ENCODE peak calls at places on chromosomes 2 and 18, in ten cellular contexts. One of them, this sample, is unnamed.

GRCh38 chr18:7321831-7322230 is 90.9 kb downstream of the LRRC30 start:
- DNase-seq in WERI-Rb-1: no peak
- DNase-seq in nephron progenitor cell: no peak
- DNase-seq in AG09309: no peak
- DNase-seq in AG04450: no peak
- DNase-seq in left ventricle myocardium inferior: no peak
- DNase-seq in epithelial cell of esophagus: no peak
- DNase-seq in GM13977: no peak
- DNase-seq in GM06990: no peak
- DNase-seq in spleen: no peak
- DNase-seq in this sample: no peak

GRCh38 chr2:86025229-86025820 is 80.4 kb downstream of the POLR1A start:
- DNase-seq in WERI-Rb-1: no peak
- DNase-seq in nephron progenitor cell: no peak
- DNase-seq in AG09309: no peak
- DNase-seq in AG04450: no peak
- DNase-seq in left ventricle myocardium inferior: no peak
- DNase-seq in epithelial cell of esophagus: no peak
- DNase-seq in GM13977: no peak
- DNase-seq in GM06990: no peak
- DNase-seq in spleen: no peak
- DNase-seq in this sample: no peak

GRCh38 chr18:28013064-28013463 is 163.9 kb downstream of the CDH2 start:
- DNase-seq in WERI-Rb-1: no peak
- DNase-seq in nephron progenitor cell: no peak
- DNase-seq in AG09309: no peak
- DNase-seq in AG04450: peak
- DNase-seq in left ventricle myocardium inferior: no peak
- DNase-seq in epithelial cell of esophagus: peak
- DNase-seq in GM13977: no peak
- DNase-seq in GM06990: no peak
- DNase-seq in spleen: no peak
- DNase-seq in this sample: no peak

GRCh38 chr2:160269365-160269764 is 69.3 kb upstream of the ITGB6 start:
- DNase-seq in WERI-Rb-1: no peak
- DNase-seq in nephron progenitor cell: peak
- DNase-seq in AG09309: no peak
- DNase-seq in AG04450: no peak
- DNase-seq in left ventricle myocardium inferior: no peak
- DNase-seq in epithelial cell of esophagus: no peak
- DNase-seq in GM13977: no peak
- DNase-seq in GM06990: no peak
- DNase-seq in spleen: no peak
- DNase-seq in this sample: no peak

GRCh38 chr2:102520009-102520408 is 47.0 kb downstream of the SLC9A4 start:
- DNase-seq in WERI-Rb-1: peak
- DNase-seq in nephron progenitor cell: peak
- DNase-seq in AG09309: no peak
- DNase-seq in AG04450: no peak
- DNase-seq in left ventricle myocardium inferior: no peak
- DNase-seq in epithelial cell of esophagus: peak
- DNase-seq in GM13977: peak
- DNase-seq in GM06990: no peak
- DNase-seq in spleen: no peak
- DNase-seq in this sample: peak

GRCh38 chr2:241907171-241907570 is 37.6 kb downstream of the RTP5 start:
- DNase-seq in WERI-Rb-1: no peak
- DNase-seq in nephron progenitor cell: no peak
- DNase-seq in AG09309: no peak
- DNase-seq in AG04450: no peak
- DNase-seq in left ventricle myocardium inferior: no peak
- DNase-seq in epithelial cell of esophagus: no peak
- DNase-seq in GM13977: no peak
- DNase-seq in GM06990: no peak
- DNase-seq in spleen: peak
- DNase-seq in this sample: no peak

GRCh38 chr2:9001229-9001628 is 2.3 kb downstream of the MBOAT2 start:
- DNase-seq in WERI-Rb-1: no peak
- DNase-seq in nephron progenitor cell: no peak
- DNase-seq in AG09309: no peak
- DNase-seq in AG04450: no peak
- DNase-seq in left ventricle myocardium inferior: no peak
- DNase-seq in epithelial cell of esophagus: peak
- DNase-seq in GM13977: no peak
- DNase-seq in GM06990: no peak
- DNase-seq in spleen: no peak
- DNase-seq in this sample: no peak

GRCh38 chr18:43780782-43781340 is 503.6 kb upstream of the SYT4 start:
- DNase-seq in WERI-Rb-1: no peak
- DNase-seq in nephron progenitor cell: no peak
- DNase-seq in AG09309: peak
- DNase-seq in AG04450: no peak
- DNase-seq in left ventricle myocardium inferior: no peak
- DNase-seq in epithelial cell of esophagus: peak
- DNase-seq in GM13977: no peak
- DNase-seq in GM06990: no peak
- DNase-seq in spleen: no peak
- DNase-seq in this sample: no peak

GRCh38 chr2:224887159-224887558 is 155.1 kb downstream of the DOCK10 start:
- DNase-seq in WERI-Rb-1: no peak
- DNase-seq in nephron progenitor cell: no peak
- DNase-seq in AG09309: peak
- DNase-seq in AG04450: no peak
- DNase-seq in left ventricle myocardium inferior: no peak
- DNase-seq in epithelial cell of esophagus: peak
- DNase-seq in GM13977: no peak
- DNase-seq in GM06990: no peak
- DNase-seq in spleen: no peak
- DNase-seq in this sample: no peak

GRCh38 chr2:43043471-43043870 is 182.9 kb downstream of the ZFP36L2 start:
- DNase-seq in WERI-Rb-1: no peak
- DNase-seq in nephron progenitor cell: no peak
- DNase-seq in AG09309: no peak
- DNase-seq in AG04450: no peak
- DNase-seq in left ventricle myocardium inferior: no peak
- DNase-seq in epithelial cell of esophagus: no peak
- DNase-seq in GM13977: no peak
- DNase-seq in GM06990: no peak
- DNase-seq in spleen: peak
- DNase-seq in this sample: no peak

GRCh38 chr18:63971320-63972071 is 1.6 kb downstream of the SERPINB8 start:
- DNase-seq in WERI-Rb-1: no peak
- DNase-seq in nephron progenitor cell: no peak
- DNase-seq in AG09309: no peak
- DNase-seq in AG04450: no peak
- DNase-seq in left ventricle myocardium inferior: no peak
- DNase-seq in epithelial cell of esophagus: peak
- DNase-seq in GM13977: no peak
- DNase-seq in GM06990: no peak
- DNase-seq in spleen: no peak
- DNase-seq in this sample: no peak

GRCh38 chr2:197464180-197464579 is 10.8 kb downstream of the COQ10B start:
- DNase-seq in WERI-Rb-1: no peak
- DNase-seq in nephron progenitor cell: no peak
- DNase-seq in AG09309: no peak
- DNase-seq in AG04450: no peak
- DNase-seq in left ventricle myocardium inferior: no peak
- DNase-seq in epithelial cell of esophagus: no peak
- DNase-seq in GM13977: no peak
- DNase-seq in GM06990: no peak
- DNase-seq in spleen: no peak
- DNase-seq in this sample: no peak

GRCh38 chr2:188898261-188898660 is 75.9 kb upstream of the COL3A1 start:
- DNase-seq in WERI-Rb-1: no peak
- DNase-seq in nephron progenitor cell: no peak
- DNase-seq in AG09309: no peak
- DNase-seq in AG04450: peak
- DNase-seq in left ventricle myocardium inferior: no peak
- DNase-seq in epithelial cell of esophagus: no peak
- DNase-seq in GM13977: no peak
- DNase-seq in GM06990: no peak
- DNase-seq in spleen: no peak
- DNase-seq in this sample: no peak

GRCh38 chr2:233982421-233983121 is 65.4 kb downstream of the TRPM8 start:
- DNase-seq in WERI-Rb-1: no peak
- DNase-seq in nephron progenitor cell: no peak
- DNase-seq in AG09309: peak
- DNase-seq in AG04450: peak
- DNase-seq in left ventricle myocardium inferior: no peak
- DNase-seq in epithelial cell of esophagus: peak
- DNase-seq in GM13977: no peak
- DNase-seq in GM06990: no peak
- DNase-seq in spleen: no peak
- DNase-seq in this sample: no peak

GRCh38 chr2:56448403-56448998 is 264.7 kb downstream of the CCDC85A start:
- DNase-seq in WERI-Rb-1: no peak
- DNase-seq in nephron progenitor cell: peak
- DNase-seq in AG09309: no peak
- DNase-seq in AG04450: no peak
- DNase-seq in left ventricle myocardium inferior: no peak
- DNase-seq in epithelial cell of esophagus: peak
- DNase-seq in GM13977: no peak
- DNase-seq in GM06990: no peak
- DNase-seq in spleen: no peak
- DNase-seq in this sample: no peak

GRCh38 chr2:7118606-7119503 is 201.6 kb downstream of the RNF144A start:
- DNase-seq in WERI-Rb-1: peak
- DNase-seq in nephron progenitor cell: peak
- DNase-seq in AG09309: no peak
- DNase-seq in AG04450: no peak
- DNase-seq in left ventricle myocardium inferior: no peak
- DNase-seq in epithelial cell of esophagus: peak
- DNase-seq in GM13977: peak
- DNase-seq in GM06990: no peak
- DNase-seq in spleen: no peak
- DNase-seq in this sample: peak

GRCh38 chr18:74513883-74514205 is 17.7 kb downstream of the CNDP2 start:
- DNase-seq in WERI-Rb-1: no peak
- DNase-seq in nephron progenitor cell: no peak
- DNase-seq in AG09309: no peak
- DNase-seq in AG04450: no peak
- DNase-seq in left ventricle myocardium inferior: no peak
- DNase-seq in epithelial cell of esophagus: no peak
- DNase-seq in GM13977: no peak
- DNase-seq in GM06990: no peak
- DNase-seq in spleen: no peak
- DNase-seq in this sample: no peak

GRCh38 chr2:15797946-15798281 is 142.4 kb upstream of the MYCN start:
- DNase-seq in WERI-Rb-1: no peak
- DNase-seq in nephron progenitor cell: no peak
- DNase-seq in AG09309: no peak
- DNase-seq in AG04450: no peak
- DNase-seq in left ventricle myocardium inferior: no peak
- DNase-seq in epithelial cell of esophagus: no peak
- DNase-seq in GM13977: no peak
- DNase-seq in GM06990: no peak
- DNase-seq in spleen: no peak
- DNase-seq in this sample: no peak
- TF ChIP-seq CTCF in WERI-Rb-1: no peak
- TF ChIP-seq CTCF in nephron progenitor cell: no peak
- TF ChIP-seq CTCF in AG09309: no peak
- TF ChIP-seq CTCF in AG04450: no peak
- TF ChIP-seq CTCF in left ventricle myocardium inferior: no peak
- TF ChIP-seq CTCF in epithelial cell of esophagus: no peak
- TF ChIP-seq CTCF in GM13977: no peak
- TF ChIP-seq CTCF in GM06990: no peak
- TF ChIP-seq CTCF in spleen: no peak
- TF ChIP-seq CTCF in this sample: no peak

GRCh38 chr18:72700961-72701710 is 157.0 kb upstream of the CBLN2 start:
- DNase-seq in WERI-Rb-1: no peak
- DNase-seq in nephron progenitor cell: no peak
- DNase-seq in AG09309: peak
- DNase-seq in AG04450: no peak
- DNase-seq in left ventricle myocardium inferior: no peak
- DNase-seq in epithelial cell of esophagus: peak
- DNase-seq in GM13977: no peak
- DNase-seq in GM06990: no peak
- DNase-seq in spleen: no peak
- DNase-seq in this sample: no peak
- TF ChIP-seq CTCF in WERI-Rb-1: peak
- TF ChIP-seq CTCF in nephron progenitor cell: peak
- TF ChIP-seq CTCF in AG09309: peak
- TF ChIP-seq CTCF in AG04450: peak
- TF ChIP-seq CTCF in left ventricle myocardium inferior: peak
- TF ChIP-seq CTCF in epithelial cell of esophagus: peak
- TF ChIP-seq CTCF in GM13977: peak
- TF ChIP-seq CTCF in GM06990: peak
- TF ChIP-seq CTCF in spleen: no peak
- TF ChIP-seq CTCF in this sample: peak

DNA sequence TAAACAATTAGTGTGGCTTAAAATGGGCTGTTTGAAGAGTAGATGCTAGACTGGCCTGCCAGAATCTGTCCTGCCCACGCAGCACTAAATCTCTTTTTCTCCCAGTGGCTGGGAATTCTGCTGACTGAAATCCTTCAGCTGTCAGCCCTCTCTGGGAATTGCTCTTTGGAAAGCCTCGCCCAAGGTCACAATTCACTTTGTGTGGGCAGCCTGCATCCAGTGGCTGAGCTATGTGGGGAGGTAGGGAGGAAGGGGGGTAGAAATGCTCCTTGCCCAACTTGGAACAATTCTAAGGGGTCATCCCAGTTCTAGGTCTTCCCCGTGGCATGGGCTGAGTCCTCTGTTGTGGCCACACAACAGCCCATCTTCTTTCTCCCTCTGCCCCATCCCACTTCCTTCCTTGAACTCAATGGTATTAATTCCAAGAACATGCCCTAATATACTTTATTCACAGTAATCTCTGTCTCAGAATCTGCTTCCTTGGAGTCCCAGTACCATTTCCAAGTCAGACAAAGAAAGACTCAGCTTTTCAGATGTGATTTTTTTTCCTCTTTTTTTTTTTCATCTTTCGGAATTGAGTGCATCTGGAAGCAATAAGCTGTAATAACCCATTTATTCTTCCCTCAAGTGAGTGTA is 189.3 kb downstream of the GPD2 start:
- DNase-seq in WERI-Rb-1: no peak
- DNase-seq in nephron progenitor cell: no peak
- DNase-seq in AG09309: no peak
- DNase-seq in AG04450: no peak
- DNase-seq in left ventricle myocardium inferior: peak
- DNase-seq in epithelial cell of esophagus: no peak
- DNase-seq in GM13977: no peak
- DNase-seq in GM06990: no peak
- DNase-seq in spleen: no peak
- DNase-seq in this sample: no peak
- TF ChIP-seq CTCF in WERI-Rb-1: no peak
- TF ChIP-seq CTCF in nephron progenitor cell: no peak
- TF ChIP-seq CTCF in AG09309: no peak
- TF ChIP-seq CTCF in AG04450: no peak
- TF ChIP-seq CTCF in left ventricle myocardium inferior: no peak
- TF ChIP-seq CTCF in epithelial cell of esophagus: no peak
- TF ChIP-seq CTCF in GM13977: no peak
- TF ChIP-seq CTCF in GM06990: no peak
- TF ChIP-seq CTCF in spleen: no peak
- TF ChIP-seq CTCF in this sample: no peak

DNA sequence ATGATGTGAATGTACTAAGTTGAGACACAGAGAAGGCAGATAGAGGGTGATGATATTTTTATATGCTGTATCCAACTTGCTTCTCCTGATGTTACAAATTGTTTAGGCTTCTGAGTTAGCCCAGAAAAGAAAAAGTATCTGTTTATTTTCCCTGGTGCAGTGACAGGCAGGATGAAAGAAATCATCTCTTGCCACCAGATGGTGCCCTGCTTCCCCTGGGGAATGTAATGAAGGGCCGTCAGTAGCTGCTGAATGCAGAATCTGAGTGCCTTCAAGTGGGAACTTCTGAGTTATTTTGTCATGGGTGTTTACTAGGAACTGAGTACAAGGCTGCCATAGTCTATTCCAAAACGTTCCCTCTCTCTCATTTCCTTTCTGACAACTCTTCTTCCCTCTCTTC is 525.6 kb downstream of the MBD2 start:
- DNase-seq in WERI-Rb-1: peak
- DNase-seq in nephron progenitor cell: peak
- DNase-seq in AG09309: no peak
- DNase-seq in AG04450: no peak
- DNase-seq in left ventricle myocardium inferior: no peak
- DNase-seq in epithelial cell of esophagus: peak
- DNase-seq in GM13977: peak
- DNase-seq in GM06990: no peak
- DNase-seq in spleen: no peak
- DNase-seq in this sample: peak
- TF ChIP-seq CTCF in WERI-Rb-1: peak
- TF ChIP-seq CTCF in nephron progenitor cell: peak
- TF ChIP-seq CTCF in AG09309: peak
- TF ChIP-seq CTCF in AG04450: peak
- TF ChIP-seq CTCF in left ventricle myocardium inferior: peak
- TF ChIP-seq CTCF in epithelial cell of esophagus: peak
- TF ChIP-seq CTCF in GM13977: peak
- TF ChIP-seq CTCF in GM06990: peak
- TF ChIP-seq CTCF in spleen: no peak
- TF ChIP-seq CTCF in this sample: peak